ENCODE peak calls at places on chromosomes 16 and 17, in eight cellular contexts. F, Y, U, B, P, T, C and Z are unnamed samples.

GRCh38 chr17:49218941-49219913 is 8.7 kb downstream of the ABI3 start:
- DNase-seq in F (no peak), Y (no peak), U (no peak), B (no peak), P (no peak), T (no peak), C (no peak), Z (peak)

GRCh38 chr17:73030501-73030911 is 62.0 kb downstream of the SLC39A11 start:
- DNase-seq in F (no peak), Y (no peak), U (no peak), B (no peak), P (no peak), T (peak), C (no peak), Z (no peak)

GRCh38 chr16:48408688-48409087 is 23.5 kb upstream of the SIAH1 start:
- DNase-seq in F (no peak), Y (peak), U (no peak), B (no peak), P (no peak), T (no peak), C (no peak), Z (no peak)

GRCh38 chr17:17732892-17733670 is 51.8 kb downstream of the RAI1 start:
- DNase-seq in F (no peak), Y (peak), U (no peak), B (no peak), P (no peak), T (no peak), C (no peak), Z (no peak)

GRCh38 chr17:19021622-19022083 is 17.1 kb upstream of the FAM83G start:
- DNase-seq in F (no peak), Y (no peak), U (no peak), B (no peak), P (no peak), T (no peak), C (no peak), Z (peak)

GRCh38 chr16:82773018-82773417 is 146.2 kb downstream of the CDH13 start:
- DNase-seq in F (no peak), Y (peak), U (no peak), B (no peak), P (no peak), T (no peak), C (no peak), Z (no peak)

GRCh38 chr17:47638903-47639302 is 10.8 kb upstream of the KPNB1 start:
- DNase-seq in F (no peak), Y (no peak), U (no peak), B (no peak), P (no peak), T (no peak), C (no peak), Z (no peak)

GRCh38 chr17:80279895-80280294 is 19.2 kb downstream of the RNF213 start:
- DNase-seq in F (no peak), Y (peak), U (no peak), B (no peak), P (no peak), T (no peak), C (no peak), Z (no peak)

GRCh38 chr16:53372942-53373871 is 61.1 kb upstream of the RBL2 start:
- DNase-seq in F (peak), Y (no peak), U (no peak), B (no peak), P (peak), T (no peak), C (no peak), Z (peak)

GRCh38 chr17:80949451-80950421 is 41.9 kb upstream of the CHMP6 start:
- DNase-seq in F (no peak), Y (no peak), U (no peak), B (no peak), P (no peak), T (no peak), C (no peak), Z (no peak)

GRCh38 chr16:5461141-5461540 is 363.5 kb upstream of the EEF2KMT start:
- DNase-seq in F (no peak), Y (no peak), U (no peak), B (no peak), P (no peak), T (no peak), C (no peak), Z (no peak)

GRCh38 chr17:72614871-72615626 is 477.4 kb downstream of the SLC39A11 start:
- DNase-seq in F (no peak), Y (peak), U (peak), B (no peak), P (peak), T (peak), C (no peak), Z (no peak)

GRCh38 chr16:20898938-20899502 is 1.1 kb downstream of the DCUN1D3 start:
- DNase-seq in F (no peak), Y (peak), U (no peak), B (no peak), P (no peak), T (no peak), C (peak), Z (no peak)

GRCh38 chr16:87303962-87304521 is 13.2 kb downstream of the C16orf95 start:
- DNase-seq in F (no peak), Y (no peak), U (no peak), B (no peak), P (no peak), T (no peak), C (no peak), Z (no peak)

GRCh38 chr16:86824751-86825310 is 246.5 kb downstream of the FOXL1 start:
- DNase-seq in F (no peak), Y (peak), U (no peak), B (no peak), P (peak), T (no peak), C (no peak), Z (no peak)

GRCh38 chr17:43768382-43768781 is 9.8 kb upstream of the SOST start:
- DNase-seq in F (no peak), Y (no peak), U (no peak), B (no peak), P (no peak), T (no peak), C (no peak), Z (no peak)

GRCh38 chr16:78926723-78927200 is 673.8 kb downstream of the MAF start:
- DNase-seq in F (no peak), Y (no peak), U (no peak), B (no peak), P (no peak), T (no peak), C (no peak), Z (no peak)

GRCh38 chr16:6360641-6361040 is 972.0 kb upstream of the RBFOX1 start:
- DNase-seq in F (no peak), Y (no peak), U (no peak), B (no peak), P (no peak), T (no peak), C (no peak), Z (no peak)

GRCh38 chr17:40922239-40922638 is 15.2 kb downstream of the KRT23 start:
- DNase-seq in F (no peak), Y (peak), U (peak), B (no peak), P (peak), T (no peak), C (peak), Z (no peak)